ENCODE peak calls at places on chromosome 3, in four cellular contexts. Z is K562, G is GM12878, M is H1. N is an unnamed sample.

GRCh38 chr3:116059421-116060096 is 385.7 kb downstream of the LSAMP start:
- DNase-seq in Z (peak; percentile 61), G (no peak), M (no peak), N (no peak)

GRCh38 chr3:107263269-107264021 is 113.8 kb upstream of the CCDC54 start:
- DNase-seq in Z (no peak), G (no peak), M (no peak), N (no peak)

GRCh38 chr3:146223401-146224373 is 27.2 kb downstream of the PLSCR4 start:
- DNase-seq in Z (no peak), G (no peak), M (no peak), N (no peak)

GRCh38 chr3:195803309-195803908 is 8.3 kb downstream of the MUC4 start:
- DNase-seq in Z (peak; percentile 44), G (no peak), M (no peak), N (no peak)

GRCh38 chr3:54271118-54271517 is 148.8 kb downstream of the CACNA2D3 start:
- DNase-seq in Z (no peak), G (no peak), M (no peak), N (no peak)

GRCh38 chr3:138332472-138333073 is 2.9 kb upstream of the NME9 start:
- DNase-seq in Z (peak; percentile 32), G (no peak), M (peak; percentile 42), N (no peak)

GRCh38 chr3:62679988-62680387 is 195.2 kb downstream of the CADPS start:
- DNase-seq in Z (no peak), G (no peak), M (no peak), N (no peak)

GRCh38 chr3:112464264-112464663 is 35.0 kb downstream of the BTLA start:
- DNase-seq in Z (no peak), G (peak; percentile 67), M (no peak), N (no peak)

GRCh38 chr3:23877324-23877980 is 39.3 kb downstream of the NKIRAS1 start:
- DNase-seq in Z (no peak), G (no peak), M (no peak), N (no peak)

GRCh38 chr3:46960801-46961200 is 15.7 kb downstream of the CCDC12 start:
- DNase-seq in Z (no peak), G (no peak), M (no peak), N (no peak)

GRCh38 chr3:46962427-46962826 is 14.1 kb downstream of the CCDC12 start:
- DNase-seq in Z (no peak), G (no peak), M (no peak), N (no peak)

GRCh38 chr3:46959169-46959515 is 17.4 kb downstream of the CCDC12 start:
- DNase-seq in Z (no peak), G (no peak), M (no peak), N (no peak)

GRCh38 chr3:46958469-46959168 is 17.9 kb downstream of the CCDC12 start:
- DNase-seq in Z (no peak), G (no peak), M (no peak), N (no peak)

DNA sequence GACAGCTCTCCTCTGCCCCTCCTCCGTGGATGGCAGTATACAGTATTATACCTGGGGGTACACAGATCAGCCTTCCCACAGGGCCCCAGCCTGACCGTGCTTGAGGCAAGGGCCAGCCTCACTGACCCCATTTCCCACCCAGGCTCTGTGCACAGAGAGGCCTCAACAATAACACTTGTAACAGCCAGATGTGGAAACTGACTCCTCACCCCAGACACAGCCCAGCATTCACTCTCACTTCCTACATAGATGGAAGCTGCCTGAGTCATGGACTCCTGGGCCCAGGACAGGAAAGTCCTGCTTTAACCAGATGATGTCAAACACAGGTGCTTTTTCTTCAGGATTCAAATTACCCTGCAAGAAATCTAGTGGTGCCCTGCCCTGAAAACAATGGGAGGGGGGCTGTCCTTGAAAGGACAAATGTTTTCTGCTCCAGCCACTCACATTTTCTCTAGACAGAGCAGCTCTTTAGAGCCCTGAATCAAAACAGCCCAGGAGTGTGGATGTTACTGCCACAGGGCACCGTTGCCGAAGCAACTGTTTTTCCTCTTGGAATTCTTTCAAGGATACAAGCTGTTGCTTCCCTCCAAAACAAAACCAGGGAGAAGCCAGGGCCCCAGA is 16.4 kb downstream of the CCDC12 start:
- DNase-seq in Z (no peak), G (no peak), M (no peak), N (no peak)
- TF ChIP-seq POLR2AphosphoS5 in Z (no peak), G (no peak), M (peak; percentile 7), N (no peak)

DNA sequence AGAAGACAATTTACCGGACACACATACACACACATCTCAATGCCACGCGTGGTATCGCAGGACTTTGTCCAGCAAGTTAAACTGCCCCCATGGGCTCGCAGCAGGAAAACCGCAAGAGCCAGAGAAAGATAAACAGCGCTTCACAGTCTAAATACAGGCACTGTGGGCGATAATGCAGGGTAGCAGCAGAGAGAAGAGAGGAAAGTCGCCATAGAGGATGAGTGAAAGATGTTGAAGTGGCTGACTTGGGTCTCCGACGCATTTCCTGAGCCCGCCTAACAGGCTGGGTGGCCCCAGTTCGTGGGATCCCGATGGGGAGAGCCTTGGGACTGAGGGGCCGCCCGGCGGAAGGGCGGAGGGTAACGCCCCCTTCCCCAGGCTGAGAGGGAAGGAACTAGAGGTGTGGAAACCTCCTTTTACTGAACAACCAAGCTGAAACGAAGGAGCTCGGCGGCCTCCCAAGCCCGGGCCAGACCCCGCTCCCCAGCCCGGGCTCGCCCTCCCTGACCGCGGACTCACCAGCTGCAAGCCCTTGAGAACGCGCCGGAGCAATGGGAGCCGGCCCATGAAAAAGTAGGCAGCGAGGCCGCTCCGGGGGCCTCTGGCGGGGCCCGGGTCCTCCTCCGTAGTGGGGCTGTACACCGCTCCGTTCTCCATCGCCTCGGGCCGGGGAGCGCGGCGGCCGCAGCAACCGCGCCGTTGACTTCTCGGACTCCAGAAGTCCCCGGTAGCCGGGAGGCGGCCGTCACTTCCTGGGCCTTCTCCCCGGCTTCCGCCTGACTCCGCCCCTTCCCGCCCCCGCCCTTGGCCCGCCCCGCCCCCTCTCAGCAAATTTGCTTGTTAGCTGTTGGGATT is at the start of gene CMTM6:
- DNase-seq in Z (peak; percentile 90), G (no peak), M (peak; percentile 78), N (peak; percentile 87)
- TF ChIP-seq POLR2A in Z (peak; percentile 87), G (peak; percentile 86), M (no peak), N (peak; percentile 74)

GRCh38 chr3:27675287-27675686 is 46.8 kb downstream of the EOMES start:
- DNase-seq in Z (no peak), G (no peak), M (no peak), N (no peak)
- TF ChIP-seq POLR2AphosphoS5 in Z (no peak), G (no peak), M (no peak), N (no peak)

DNA sequence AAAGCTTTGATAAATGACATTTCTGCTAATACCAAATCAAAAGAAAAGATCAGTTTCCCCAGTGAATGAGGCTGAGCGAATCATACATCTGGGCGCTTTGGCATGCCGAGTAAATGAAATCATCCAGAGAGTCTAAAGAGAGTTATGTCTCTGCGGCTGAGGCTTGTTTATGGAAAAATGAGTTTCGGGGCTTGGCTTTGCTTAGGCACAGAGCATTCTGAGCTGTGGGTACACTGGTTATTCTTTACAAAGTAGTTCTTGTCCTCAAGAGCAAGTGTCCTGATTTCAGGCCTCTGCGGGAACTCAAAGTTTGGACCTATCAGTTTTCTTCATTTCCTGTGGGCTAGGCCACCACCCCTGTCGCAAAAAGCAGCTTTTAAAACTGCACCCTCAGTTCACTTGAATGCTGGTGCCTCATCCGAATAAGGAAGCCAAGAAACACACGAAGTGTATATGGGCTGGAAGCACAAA is 109.9 kb upstream of the TGFBR2 start:
- DNase-seq in Z (no peak), G (no peak), M (no peak), N (no peak)
- TF ChIP-seq POLR2A in Z (no peak), G (no peak), M (no peak), N (no peak)

GRCh38 chr3:64616953-64617352 is 70.8 kb downstream of the ADAMTS9 start:
- DNase-seq in Z (no peak), G (no peak), M (no peak), N (no peak)
- TF ChIP-seq POLR2AphosphoS5 in Z (no peak), G (no peak), M (no peak), N (no peak)

DNA sequence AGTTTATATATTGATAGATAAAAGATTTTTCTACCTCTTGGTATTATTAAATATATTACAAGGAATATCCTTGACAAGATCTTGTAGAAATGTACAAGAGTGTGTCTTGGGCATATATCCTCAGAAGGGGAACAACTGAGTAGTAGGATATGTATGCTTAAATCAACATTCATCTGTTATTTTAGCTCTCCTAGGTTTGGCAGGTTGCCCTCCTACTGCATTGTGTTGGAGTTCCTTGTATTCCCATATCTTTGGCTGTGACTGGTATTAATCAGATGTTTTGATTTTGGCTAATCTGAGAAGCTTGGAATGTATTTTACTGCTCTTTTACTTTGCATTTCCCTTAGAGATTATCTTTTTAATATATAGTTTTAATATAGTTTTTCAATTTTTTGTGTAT is 4.6 kb downstream of the MYRIP start:
- DNase-seq in Z (no peak), G (no peak), M (no peak), N (no peak)
- TF ChIP-seq POLR2A in Z (no peak), G (no peak), M (no peak), N (no peak)

GRCh38 chr3:48433472-48434118 is 3.7 kb upstream of the PLXNB1 start:
- DNase-seq in Z (no peak), G (no peak), M (no peak), N (no peak)
- TF ChIP-seq POLR2AphosphoS5 in Z (no peak), G (no peak), M (no peak), N (no peak)

N was measured in GM12892.